ENCODE peak calls at places on chromosomes 7 and 10, in six cellular contexts. H is activated gamma-delta T cell treated with anti-CD3 and anti-CD28 coated beads, Interleukin-2, amount 50 U/mL, for 16 hours; D is activated CD8-positive, alpha-beta memory T cell treated with anti-CD3 and anti-CD28 coated beads, Interleukin-2, amount 10 ng/mL, durations not matched to agents 7 days and 5 days; P is choroid plexus epithelial cell; I is H54; S is AG08395. R is an unnamed sample.

GRCh38 chr10:94239696-94240095 is 123.0 kb downstream of the NOC3L start:
- DNase-seq in S (no peak), D (no peak), P (no peak), H (no peak), I (no peak), R (no peak)

GRCh38 chr10:77002872-77003271 is 634.7 kb downstream of the KCNMA1 start:
- DNase-seq in P (no peak), H (no peak), I (no peak), S (no peak), D (no peak), R (no peak)

GRCh38 chr7:99864041-99864440 is 12.8 kb downstream of the OR2AE1 start:
- DNase-seq in I (no peak), H (no peak), S (no peak), D (no peak), P (peak), R (no peak)

GRCh38 chr7:78232806-78233205 is 434.2 kb downstream of the PHTF2 start:
- DNase-seq in I (no peak), H (no peak), P (no peak), S (peak), D (no peak), R (no peak)

GRCh38 chr7:12638851-12639467 is 48.5 kb upstream of the ARL4A start:
- DNase-seq in I (no peak), H (no peak), D (no peak), P (peak), S (peak), R (no peak)

GRCh38 chr7:99094369-99094768 is 49.5 kb downstream of the SMURF1 start:
- DNase-seq in P (no peak), S (no peak), H (no peak), I (no peak), D (no peak), R (no peak)

GRCh38 chr7:116776046-116776445 is 86.3 kb upstream of the CAPZA2 start:
- DNase-seq in H (no peak), D (no peak), I (no peak), S (no peak), P (no peak), R (no peak)

GRCh38 chr7:50190772-50191171 is 97.7 kb upstream of the ZPBP start:
- DNase-seq in P (no peak), D (no peak), S (no peak), I (no peak), H (no peak), R (no peak)

GRCh38 chr10:121978511-121978910 is 3.5 kb upstream of the NSMCE4A start:
- DNase-seq in P (no peak), H (no peak), D (no peak), I (no peak), S (no peak), R (no peak)

GRCh38 chr7:98998821-98999725 is 120.7 kb downstream of the TRRAP start:
- DNase-seq in I (no peak), D (peak), S (no peak), H (no peak), P (no peak), R (no peak)

GRCh38 chr10:52455095-52455494 is 141.0 kb downstream of the DKK1 start:
- DNase-seq in H (no peak), P (no peak), S (no peak), D (no peak), I (peak), R (no peak)

GRCh38 chr7:132117181-132117580 is 459.1 kb downstream of the PLXNA4 start:
- DNase-seq in S (peak), P (peak), H (no peak), D (no peak), I (peak), R (no peak)

GRCh38 chr10:53646525-53646924 is 873.9 kb upstream of the MBL2 start:
- DNase-seq in I (no peak), S (no peak), H (no peak), P (no peak), D (no peak), R (no peak)

GRCh38 chr10:73968101-73968515 is 29.8 kb upstream of the VCL start:
- DNase-seq in S (peak), D (no peak), I (no peak), P (peak), H (peak), R (no peak)

GRCh38 chr7:66859794-66860645 is 61.0 kb upstream of the TMEM248 start:
- DNase-seq in S (no peak), I (no peak), H (no peak), P (peak), D (peak), R (no peak)

GRCh38 chr10:47095211-47095610 is 184.0 kb downstream of the PTPN20 start:
- DNase-seq in S (no peak), I (no peak), P (no peak), D (peak), H (no peak), R (no peak)

GRCh38 chr7:122306320-122307227 is 2.0 kb upstream of the FEZF1 start:
- DNase-seq in H (no peak), S (no peak), D (no peak), I (no peak), P (no peak), R (no peak)

GRCh38 chr7:55020481-55020871 is 1.7 kb downstream of the EGFR start:
- DNase-seq in I (no peak), P (peak), D (no peak), S (no peak), H (no peak), R (no peak)

GRCh38 chr10:127433951-127434350 is 115.2 kb upstream of the NPS start:
- DNase-seq in H (no peak), I (no peak), P (no peak), D (no peak), S (no peak), R (no peak)

GRCh38 chr10:71638087-71638576 is 81.4 kb downstream of the C10orf105 start:
- DNase-seq in S (no peak), D (no peak), P (no peak), I (no peak), H (no peak), R (no peak)

GRCh38 chr10:33352154-33352553 is 17.7 kb upstream of the NRP1 start:
- DNase-seq in H (no peak), S (peak), P (peak), D (no peak), I (no peak), R (no peak)

GRCh38 chr10:5746197-5746596 is 61.6 kb downstream of the TASOR2 start:
- DNase-seq in S (no peak), P (no peak), I (no peak), H (no peak), D (no peak), R (no peak)

GRCh38 chr10:22253578-22253882 is 35.7 kb upstream of the EBLN1 start:
- DNase-seq in I (no peak), H (no peak), D (no peak), S (no peak), P (peak), R (peak)

GRCh38 chr7:155996718-155997059 is 184.4 kb upstream of the SHH start:
- DNase-seq in D (peak), P (no peak), I (no peak), S (no peak), H (no peak), R (no peak)

GRCh38 chr10:69351589-69351988 is 65.1 kb downstream of the TACR2 start:
- DNase-seq in H (no peak), I (no peak), D (no peak), S (no peak), P (no peak), R (no peak)

GRCh38 chr10:103552856-103553742 is 59.6 kb downstream of the NEURL1 start:
- DNase-seq in D (no peak), I (no peak), H (no peak), P (no peak), S (no peak), R (no peak)

GRCh38 chr7:85424298-85424697 is 237.4 kb upstream of the SEMA3D start:
- DNase-seq in I (no peak), H (no peak), P (no peak), S (no peak), D (no peak), R (no peak)

GRCh38 chr10:132597654-132598053 is 60.1 kb downstream of the INPP5A start:
- DNase-seq in H (no peak), D (no peak), I (no peak), S (no peak), P (no peak), R (no peak)

GRCh38 chr7:32242436-32242835 is 172.2 kb upstream of the PDE1C start:
- DNase-seq in P (no peak), D (no peak), H (no peak), S (no peak), I (no peak), R (no peak)

GRCh38 chr10:99709480-99710229 is 22.3 kb downstream of the COX15 start:
- DNase-seq in I (no peak), S (no peak), P (peak), D (no peak), H (no peak), R (no peak)

GRCh38 chr10:62348029-62348428 is 26.1 kb upstream of the ZNF365 start:
- DNase-seq in H (no peak), P (no peak), I (no peak), D (no peak), S (no peak), R (no peak)

GRCh38 chr10:46057038-46057437 is 11.0 kb upstream of the MSMB start:
- DNase-seq in S (no peak), H (no peak), D (no peak), I (no peak), P (no peak), R (no peak)

GRCh38 chr10:6385683-6386082 is 183.0 kb downstream of the PFKFB3 start:
- DNase-seq in P (peak), H (no peak), S (peak), I (no peak), D (no peak), R (no peak)

GRCh38 chr7:22663319-22663718 is 63.7 kb upstream of the IL6 start:
- DNase-seq in D (no peak), S (peak), P (peak), H (no peak), I (no peak), R (no peak)